ENCODE peak calls at places on chromosomes 11 and 22, in seven cellular contexts. One of them, this sample, is unnamed.

GRCh38 chr22:37647317-37647716 is 7.8 kb downstream of the SH3BP1 start:
- DNase-seq in GM13976: no peak
- DNase-seq in GM12865: no peak
- DNase-seq in A549: no peak
- DNase-seq in transverse colon: no peak
- DNase-seq in cardiac muscle cell: no peak
- DNase-seq in MM.1S: no peak
- DNase-seq in this sample: no peak

GRCh38 chr11:67252831-67253239 is 13.4 kb upstream of the GRK2 start:
- DNase-seq in cardiac muscle cell: peak
- DNase-seq in MM.1S: peak
- DNase-seq in GM12865: peak
- DNase-seq in A549: peak
- DNase-seq in transverse colon: no peak
- DNase-seq in GM13976: no peak
- DNase-seq in this sample: no peak

GRCh38 chr11:65780770-65781151 is at the start of gene AP5B1:
- DNase-seq in GM12865: peak
- DNase-seq in GM13976: peak
- DNase-seq in MM.1S: peak
- DNase-seq in cardiac muscle cell: peak
- DNase-seq in transverse colon: peak
- DNase-seq in A549: peak
- DNase-seq in this sample: no peak

GRCh38 chr22:35860087-35860733 is 142.5 kb downstream of the APOL5 start:
- DNase-seq in A549: no peak
- DNase-seq in GM12865: no peak
- DNase-seq in GM13976: no peak
- DNase-seq in cardiac muscle cell: no peak
- DNase-seq in transverse colon: no peak
- DNase-seq in MM.1S: no peak
- DNase-seq in this sample: no peak

GRCh38 chr22:29143848-29144785 is 61.6 kb upstream of the EMID1 start:
- DNase-seq in cardiac muscle cell: peak
- DNase-seq in transverse colon: no peak
- DNase-seq in MM.1S: no peak
- DNase-seq in GM13976: peak
- DNase-seq in GM12865: no peak
- DNase-seq in A549: no peak
- DNase-seq in this sample: no peak

GRCh38 chr11:3867209-3868071 is 12.0 kb downstream of the STIM1 start:
- DNase-seq in MM.1S: peak
- DNase-seq in A549: no peak
- DNase-seq in GM13976: no peak
- DNase-seq in transverse colon: no peak
- DNase-seq in GM12865: peak
- DNase-seq in cardiac muscle cell: peak
- DNase-seq in this sample: no peak

GRCh38 chr11:124740277-124740882 is 638 bp downstream of the NRGN start:
- DNase-seq in GM12865: peak
- DNase-seq in GM13976: peak
- DNase-seq in transverse colon: no peak
- DNase-seq in MM.1S: peak
- DNase-seq in A549: peak
- DNase-seq in cardiac muscle cell: no peak
- DNase-seq in this sample: no peak

GRCh38 chr11:110182886-110183285 is 89.7 kb downstream of the ZC3H12C start:
- DNase-seq in transverse colon: no peak
- DNase-seq in GM12865: no peak
- DNase-seq in A549: no peak
- DNase-seq in MM.1S: no peak
- DNase-seq in cardiac muscle cell: no peak
- DNase-seq in GM13976: no peak
- DNase-seq in this sample: no peak

GRCh38 chr11:103920449-103920848 is 116.0 kb upstream of the DDI1 start:
- DNase-seq in MM.1S: no peak
- DNase-seq in GM12865: peak
- DNase-seq in transverse colon: no peak
- DNase-seq in GM13976: no peak
- DNase-seq in cardiac muscle cell: no peak
- DNase-seq in A549: no peak
- DNase-seq in this sample: no peak

GRCh38 chr22:39300198-39300830 is 19.1 kb downstream of the RPL3 start:
- DNase-seq in GM13976: peak
- DNase-seq in transverse colon: peak
- DNase-seq in A549: no peak
- DNase-seq in cardiac muscle cell: peak
- DNase-seq in MM.1S: no peak
- DNase-seq in GM12865: peak
- DNase-seq in this sample: no peak

GRCh38 chr11:69653406-69653960 is 12.5 kb downstream of the CCND1 start:
- DNase-seq in transverse colon: no peak
- DNase-seq in A549: no peak
- DNase-seq in cardiac muscle cell: no peak
- DNase-seq in GM13976: no peak
- DNase-seq in MM.1S: no peak
- DNase-seq in GM12865: no peak
- DNase-seq in this sample: no peak

GRCh38 chr11:132158696-132159095 is 788.3 kb downstream of the NTM start:
- DNase-seq in A549: no peak
- DNase-seq in MM.1S: no peak
- DNase-seq in GM12865: no peak
- DNase-seq in cardiac muscle cell: no peak
- DNase-seq in transverse colon: no peak
- DNase-seq in GM13976: no peak
- DNase-seq in this sample: peak

GRCh38 chr11:33320814-33321330 is 63.7 kb downstream of the HIPK3 start:
- DNase-seq in GM13976: no peak
- DNase-seq in A549: no peak
- DNase-seq in cardiac muscle cell: peak
- DNase-seq in transverse colon: no peak
- DNase-seq in GM12865: no peak
- DNase-seq in MM.1S: no peak
- DNase-seq in this sample: no peak

GRCh38 chr11:5123802-5124521 is 14.2 kb downstream of the OR52A5 start:
- DNase-seq in cardiac muscle cell: peak
- DNase-seq in MM.1S: peak
- DNase-seq in GM13976: peak
- DNase-seq in A549: peak
- DNase-seq in transverse colon: peak
- DNase-seq in GM12865: peak
- DNase-seq in this sample: peak

GRCh38 chr11:4610258-4610935 is 2.4 kb upstream of the TRIM68 start:
- DNase-seq in cardiac muscle cell: no peak
- DNase-seq in A549: no peak
- DNase-seq in MM.1S: peak
- DNase-seq in transverse colon: no peak
- DNase-seq in GM13976: no peak
- DNase-seq in GM12865: peak
- DNase-seq in this sample: no peak

GRCh38 chr11:64119748-64120147 is 46.2 kb downstream of the MACROD1 start:
- DNase-seq in transverse colon: no peak
- DNase-seq in cardiac muscle cell: no peak
- DNase-seq in A549: no peak
- DNase-seq in GM12865: no peak
- DNase-seq in GM13976: no peak
- DNase-seq in MM.1S: no peak
- DNase-seq in this sample: no peak

GRCh38 chr11:69643646-69644045 is 2.7 kb downstream of the CCND1 start:
- DNase-seq in transverse colon: no peak
- DNase-seq in cardiac muscle cell: no peak
- DNase-seq in MM.1S: no peak
- DNase-seq in GM13976: no peak
- DNase-seq in A549: no peak
- DNase-seq in GM12865: no peak
- DNase-seq in this sample: no peak

GRCh38 chr11:122563761-122564160 is 91.8 kb upstream of the UBASH3B start:
- DNase-seq in GM12865: no peak
- DNase-seq in MM.1S: no peak
- DNase-seq in GM13976: no peak
- DNase-seq in cardiac muscle cell: no peak
- DNase-seq in transverse colon: no peak
- DNase-seq in A549: no peak
- DNase-seq in this sample: no peak

GRCh38 chr11:12604557-12605105 is 69.6 kb upstream of the TEAD1 start:
- DNase-seq in GM12865: no peak
- DNase-seq in transverse colon: no peak
- DNase-seq in MM.1S: no peak
- DNase-seq in A549: no peak
- DNase-seq in cardiac muscle cell: no peak
- DNase-seq in GM13976: no peak
- DNase-seq in this sample: no peak

GRCh38 chr22:37636186-37636948 is 3.1 kb upstream of the SH3BP1 start:
- DNase-seq in cardiac muscle cell: no peak
- DNase-seq in A549: no peak
- DNase-seq in GM12865: peak
- DNase-seq in GM13976: no peak
- DNase-seq in MM.1S: peak
- DNase-seq in transverse colon: peak
- DNase-seq in this sample: peak

GRCh38 chr11:62708423-62709261 is 1.2 kb downstream of the GNG3 start:
- DNase-seq in GM12865: no peak
- DNase-seq in GM13976: no peak
- DNase-seq in cardiac muscle cell: no peak
- DNase-seq in MM.1S: no peak
- DNase-seq in transverse colon: peak
- DNase-seq in A549: no peak
- DNase-seq in this sample: no peak

GRCh38 chr11:17354070-17354924 is 2.7 kb downstream of the NCR3LG1 start:
- DNase-seq in cardiac muscle cell: peak
- DNase-seq in transverse colon: peak
- DNase-seq in GM12865: peak
- DNase-seq in A549: peak
- DNase-seq in MM.1S: peak
- DNase-seq in GM13976: peak
- DNase-seq in this sample: peak

GRCh38 chr11:74846770-74847169 is 98.1 kb downstream of the RNF169 start:
- DNase-seq in transverse colon: no peak
- DNase-seq in MM.1S: no peak
- DNase-seq in A549: no peak
- DNase-seq in GM12865: no peak
- DNase-seq in cardiac muscle cell: no peak
- DNase-seq in GM13976: no peak
- DNase-seq in this sample: no peak

GRCh38 chr22:41868556-41868955 is 35.7 kb downstream of the SREBF2 start:
- DNase-seq in GM13976: no peak
- DNase-seq in transverse colon: no peak
- DNase-seq in cardiac muscle cell: no peak
- DNase-seq in A549: no peak
- DNase-seq in MM.1S: no peak
- DNase-seq in GM12865: no peak
- DNase-seq in this sample: no peak

GRCh38 chr11:3810446-3810845 is 2.1 kb downstream of the PGAP2 start:
- DNase-seq in GM12865: no peak
- DNase-seq in transverse colon: no peak
- DNase-seq in cardiac muscle cell: no peak
- DNase-seq in GM13976: no peak
- DNase-seq in MM.1S: no peak
- DNase-seq in A549: no peak
- DNase-seq in this sample: no peak

GRCh38 chr11:125141178-125141577 is 23.4 kb upstream of the PKNOX2 start:
- DNase-seq in MM.1S: no peak
- DNase-seq in GM12865: no peak
- DNase-seq in cardiac muscle cell: no peak
- DNase-seq in transverse colon: no peak
- DNase-seq in A549: no peak
- DNase-seq in GM13976: no peak
- DNase-seq in this sample: no peak

GRCh38 chr11:120652705-120653335 is 141.3 kb downstream of the GRIK4 start:
- DNase-seq in transverse colon: no peak
- DNase-seq in A549: peak
- DNase-seq in cardiac muscle cell: no peak
- DNase-seq in MM.1S: no peak
- DNase-seq in GM13976: no peak
- DNase-seq in GM12865: peak
- DNase-seq in this sample: no peak
- TF ChIP-seq CTCF in transverse colon: no peak
- TF ChIP-seq CTCF in A549: no peak
- TF ChIP-seq CTCF in cardiac muscle cell: no peak
- TF ChIP-seq CTCF in MM.1S: no peak
- TF ChIP-seq CTCF in GM13976: no peak
- TF ChIP-seq CTCF in GM12865: no peak
- TF ChIP-seq CTCF in this sample: no peak

GRCh38 chr22:44325718-44326548 is 13.2 kb upstream of the SHISAL1 start:
- DNase-seq in GM13976: no peak
- DNase-seq in A549: no peak
- DNase-seq in transverse colon: no peak
- DNase-seq in MM.1S: no peak
- DNase-seq in cardiac muscle cell: no peak
- DNase-seq in GM12865: no peak
- DNase-seq in this sample: no peak
- TF ChIP-seq CTCF in GM13976: no peak
- TF ChIP-seq CTCF in A549: no peak
- TF ChIP-seq CTCF in transverse colon: peak
- TF ChIP-seq CTCF in MM.1S: no peak
- TF ChIP-seq CTCF in cardiac muscle cell: peak
- TF ChIP-seq CTCF in GM12865: no peak
- TF ChIP-seq CTCF in this sample: peak

DNA sequence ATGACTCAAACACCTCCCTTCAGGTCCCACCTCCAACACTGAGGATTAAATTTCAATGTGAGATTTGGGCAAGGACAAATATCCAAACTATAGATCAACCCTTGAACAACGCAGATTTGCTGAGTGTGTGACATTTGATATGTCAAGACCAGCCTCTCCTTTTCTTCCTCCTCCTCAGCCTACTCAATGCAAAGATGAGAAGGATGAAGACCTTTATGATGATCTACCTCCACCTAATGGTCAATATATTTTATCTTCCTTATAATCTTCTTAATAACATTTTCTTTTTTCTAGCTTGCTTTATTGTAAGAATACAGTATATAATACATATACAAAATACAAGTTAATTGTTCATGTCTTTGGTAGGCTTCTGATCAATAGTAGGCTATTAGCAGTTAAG is 67.5 kb upstream of the MPPED2 start:
- DNase-seq in cardiac muscle cell: no peak
- DNase-seq in MM.1S: peak
- DNase-seq in transverse colon: no peak
- DNase-seq in GM12865: no peak
- DNase-seq in A549: no peak
- DNase-seq in GM13976: no peak
- DNase-seq in this sample: no peak
- TF ChIP-seq CTCF in cardiac muscle cell: no peak
- TF ChIP-seq CTCF in MM.1S: no peak
- TF ChIP-seq CTCF in transverse colon: no peak
- TF ChIP-seq CTCF in GM12865: no peak
- TF ChIP-seq CTCF in A549: no peak
- TF ChIP-seq CTCF in GM13976: no peak
- TF ChIP-seq CTCF in this sample: no peak

GRCh38 chr22:43923191-43923590 is 414 bp upstream of the PNPLA3 start:
- DNase-seq in cardiac muscle cell: no peak
- DNase-seq in A549: no peak
- DNase-seq in transverse colon: no peak
- DNase-seq in GM12865: peak
- DNase-seq in GM13976: peak
- DNase-seq in MM.1S: no peak
- DNase-seq in this sample: no peak
- TF ChIP-seq CTCF in cardiac muscle cell: no peak
- TF ChIP-seq CTCF in A549: no peak
- TF ChIP-seq CTCF in transverse colon: no peak
- TF ChIP-seq CTCF in GM12865: no peak
- TF ChIP-seq CTCF in GM13976: no peak
- TF ChIP-seq CTCF in MM.1S: no peak
- TF ChIP-seq CTCF in this sample: no peak

GRCh38 chr11:45692808-45693453 is 27.5 kb upstream of the CHST1 start:
- DNase-seq in cardiac muscle cell: no peak
- DNase-seq in GM13976: no peak
- DNase-seq in transverse colon: no peak
- DNase-seq in GM12865: no peak
- DNase-seq in A549: no peak
- DNase-seq in MM.1S: no peak
- DNase-seq in this sample: no peak
- TF ChIP-seq CTCF in cardiac muscle cell: no peak
- TF ChIP-seq CTCF in GM13976: no peak
- TF ChIP-seq CTCF in transverse colon: no peak
- TF ChIP-seq CTCF in GM12865: no peak
- TF ChIP-seq CTCF in A549: no peak
- TF ChIP-seq CTCF in MM.1S: no peak
- TF ChIP-seq CTCF in this sample: no peak

This sample was measured in astrocyte of the cerebellum.